ENCODE peak calls at places on chromosomes 7 and 10, in seven cellular contexts. O is HCT116, E is HL-60, Y is A549, H is GM23338, B is Panc1, G is GM12878. R is an unnamed sample.

GRCh38 chr10:61642692-61643091 is 20.0 kb upstream of the CABCOCO1 start:
- DNase-seq in E (no peak), G (no peak), Y (no peak), O (no peak), H (no peak), B (no peak), R (no peak)

GRCh38 chr10:96642973-96643372 is 56.2 kb upstream of the TM9SF3 start:
- DNase-seq in G (no peak), H (peak), B (peak), E (no peak), Y (peak), O (peak), R (peak)

GRCh38 chr10:987635-987905 is 664 bp upstream of the GTPBP4 start:
- DNase-seq in E (no peak), O (no peak), Y (no peak), H (peak), G (no peak), B (no peak), R (no peak)

GRCh38 chr10:43386549-43386948 is 15.1 kb downstream of the FXYD4 start:
- DNase-seq in B (no peak), G (no peak), H (no peak), E (peak), Y (no peak), O (no peak), R (no peak)

GRCh38 chr7:116588641-116589594 is 64.1 kb downstream of the CAV1 start:
- DNase-seq in G (no peak), E (no peak), Y (peak), O (peak), H (peak), B (peak), R (peak)

GRCh38 chr10:100307716-100308115 is 21.2 kb upstream of the BLOC1S2 start:
- DNase-seq in B (no peak), H (no peak), O (no peak), G (no peak), Y (no peak), E (no peak), R (no peak)

GRCh38 chr7:157477550-157478212 is 140.9 kb downstream of the DNAJB6 start:
- DNase-seq in H (no peak), B (no peak), O (no peak), E (no peak), G (no peak), Y (no peak), R (no peak)

GRCh38 chr7:115356139-115356746 is 434.3 kb downstream of the MDFIC start:
- DNase-seq in Y (peak), E (no peak), O (peak), H (peak), B (no peak), G (no peak), R (peak)

GRCh38 chr10:131774618-131775443 is 126.0 kb upstream of the PPP2R2D start:
- DNase-seq in Y (no peak), H (no peak), E (no peak), B (no peak), G (no peak), O (no peak), R (no peak)

GRCh38 chr10:125599194-125599593 is 83.8 kb downstream of the TEX36 start:
- DNase-seq in B (no peak), H (no peak), E (no peak), G (no peak), O (no peak), Y (no peak), R (no peak)

GRCh38 chr7:44581426-44581906 is 565 bp downstream of the TMED4 start:
- DNase-seq in Y (peak), E (no peak), O (no peak), G (no peak), H (peak), B (no peak), R (no peak)

GRCh38 chr10:103739039-103739764 is 116.2 kb downstream of the SH3PXD2A start:
- DNase-seq in H (peak), E (no peak), O (no peak), B (no peak), Y (no peak), G (no peak), R (no peak)

GRCh38 chr7:5699951-5700384 is 81.5 kb downstream of the RNF216 start:
- DNase-seq in E (no peak), H (peak), O (no peak), G (peak), B (no peak), Y (no peak), R (no peak)

GRCh38 chr7:129828989-129829676 is 123.6 kb downstream of the UBE2H start:
- DNase-seq in H (peak), E (no peak), Y (no peak), B (no peak), O (no peak), G (no peak), R (no peak)
- TF ChIP-seq REST in H (no peak), E (no peak), Y (no peak), B (no peak), O (no peak), G (no peak), R (no peak)

DNA sequence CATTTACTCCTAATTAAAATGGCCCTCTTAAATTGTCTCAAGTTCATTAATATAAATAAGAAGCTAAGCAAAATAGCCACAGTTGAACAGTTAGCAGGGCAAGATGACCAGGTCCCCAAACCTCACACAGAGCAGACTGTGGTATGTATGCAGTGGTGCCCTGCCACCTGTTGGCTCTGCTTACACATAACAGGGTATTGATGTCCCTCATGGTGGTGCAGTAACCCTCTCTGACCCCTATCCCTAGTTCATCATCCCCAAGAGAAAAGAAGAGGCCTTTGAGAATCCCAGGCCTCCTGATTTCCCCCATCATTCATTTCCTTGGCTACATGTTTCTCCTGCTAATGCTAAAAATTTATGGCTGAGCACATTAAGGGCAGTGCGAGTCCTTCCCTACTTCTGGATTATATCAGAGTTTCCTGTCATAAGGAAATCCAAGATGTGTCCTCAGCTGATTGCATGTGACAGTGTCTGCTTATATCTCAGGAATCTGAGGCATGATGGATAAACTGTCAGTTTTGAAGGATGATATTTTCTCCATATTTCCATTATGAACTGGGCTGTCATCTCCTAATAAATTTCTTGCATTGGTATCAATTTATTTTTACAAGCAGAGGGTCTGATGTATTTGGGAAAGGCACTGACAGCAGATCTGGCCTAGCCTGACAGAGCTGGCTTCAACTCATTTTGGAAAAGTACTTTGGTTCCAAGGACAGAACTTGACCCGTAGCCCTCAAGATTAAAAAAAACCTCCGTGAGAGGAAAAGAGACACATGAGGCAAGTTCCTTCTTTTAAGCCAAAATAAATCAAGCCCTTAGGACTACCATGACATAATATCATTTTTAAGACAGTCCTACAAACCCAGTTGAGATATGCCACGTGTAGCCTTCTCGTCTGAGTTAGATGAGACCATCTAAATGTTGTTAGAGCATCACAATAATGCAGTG is 880.6 kb downstream of the LRMDA start:
- DNase-seq in H (peak), B (no peak), E (peak), G (no peak), O (peak), Y (peak), R (peak)
- TF ChIP-seq REST in H (no peak), B (no peak), E (no peak), G (no peak), O (no peak), Y (no peak), R (no peak)

GRCh38 chr7:133742709-133743538 is 384.2 kb upstream of the LRGUK start:
- DNase-seq in Y (peak), O (no peak), B (peak), H (peak), E (no peak), G (no peak), R (no peak)
- TF ChIP-seq REST in Y (no peak), O (no peak), B (no peak), H (no peak), E (no peak), G (no peak), R (no peak)

GRCh38 chr7:70728873-70729552 is 402.9 kb upstream of the GALNT17 start:
- DNase-seq in G (no peak), O (no peak), B (no peak), H (peak), E (no peak), Y (no peak), R (no peak)
- TF ChIP-seq REST in G (no peak), O (no peak), B (no peak), H (no peak), E (no peak), Y (no peak), R (no peak)

GRCh38 chr10:3963191-3963673 is 178.2 kb upstream of the KLF6 start:
- DNase-seq in G (no peak), H (no peak), E (no peak), O (no peak), Y (peak), B (no peak), R (no peak)
- TF ChIP-seq REST in G (no peak), H (no peak), E (no peak), O (no peak), Y (no peak), B (no peak), R (no peak)

GRCh38 chr10:109386921-109387320 is 536.4 kb downstream of the XPNPEP1 start:
- DNase-seq in E (no peak), G (no peak), O (no peak), H (no peak), B (no peak), Y (no peak), R (no peak)

DNA sequence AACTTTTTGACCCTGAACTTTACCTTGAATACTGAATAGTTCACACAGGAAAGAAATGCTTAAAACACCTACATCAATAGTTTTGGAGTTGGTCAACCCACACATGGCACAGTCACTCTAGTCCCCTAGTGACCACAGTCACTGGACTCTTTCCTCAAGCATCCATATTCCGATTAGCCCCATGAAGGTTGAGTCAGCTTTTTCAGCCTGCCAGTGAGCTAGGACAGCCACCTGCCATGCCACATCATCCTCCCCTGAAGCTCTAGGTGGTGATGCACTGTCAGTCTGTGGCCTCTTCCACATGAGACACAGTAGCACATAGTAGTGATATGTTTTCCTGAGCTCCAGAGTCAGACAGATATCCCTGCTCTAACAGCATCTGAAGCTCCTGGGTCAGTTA is 537.2 kb downstream of the XPNPEP1 start:
- DNase-seq in O (no peak), H (no peak), B (no peak), Y (no peak), E (no peak), G (no peak), R (no peak)
- TF ChIP-seq REST in O (no peak), H (no peak), B (no peak), Y (no peak), E (no peak), G (no peak), R (no peak)

GRCh38 chr10:24344279-24344678 is 135.3 kb downstream of the KIAA1217 start:
- DNase-seq in O (no peak), B (no peak), G (no peak), Y (no peak), E (no peak), H (no peak), R (peak)
- TF ChIP-seq REST in O (no peak), B (no peak), G (no peak), Y (no peak), E (no peak), H (no peak), R (no peak)

DNA sequence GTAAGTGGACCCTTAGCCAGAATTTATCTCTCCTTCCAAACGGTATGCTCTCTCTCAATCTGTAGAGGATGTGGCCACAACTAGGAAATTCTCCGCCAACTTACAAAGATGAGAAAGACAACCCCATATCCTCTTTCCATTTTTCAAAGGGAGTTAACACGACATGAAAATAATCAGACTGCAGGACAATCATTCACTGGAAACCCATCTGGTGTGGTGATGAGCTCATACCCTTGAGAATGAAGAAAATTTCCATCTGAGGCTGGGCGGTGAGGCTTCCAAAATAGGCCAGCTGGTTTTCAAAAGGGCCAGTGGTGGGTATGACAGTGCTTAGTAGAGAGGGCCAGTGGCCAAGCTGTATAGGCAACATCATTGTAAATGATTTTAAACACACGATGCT is 369.6 kb downstream of the FRMD4A start:
- DNase-seq in Y (no peak), G (no peak), O (no peak), H (no peak), E (no peak), B (no peak), R (no peak)
- TF ChIP-seq REST in Y (no peak), G (no peak), O (no peak), H (no peak), E (no peak), B (no peak), R (no peak)

GRCh38 chr7:31121641-31122040 is 69.5 kb downstream of the ADCYAP1R1 start:
- DNase-seq in H (no peak), B (no peak), Y (no peak), E (no peak), G (no peak), O (no peak), R (no peak)

GRCh38 chr7:31122649-31123058 is 70.5 kb downstream of the ADCYAP1R1 start:
- DNase-seq in B (peak), E (peak), G (no peak), H (peak), O (peak), Y (peak), R (peak)

GRCh38 chr7:31125171-31125570 is 73.1 kb downstream of the ADCYAP1R1 start:
- DNase-seq in H (no peak), O (no peak), E (no peak), B (no peak), G (no peak), Y (no peak), R (no peak)

GRCh38 chr7:31123317-31123716 is 71.2 kb downstream of the ADCYAP1R1 start:
- DNase-seq in Y (no peak), G (no peak), E (no peak), O (no peak), B (no peak), H (no peak), R (no peak)

GRCh38 chr7:31123726-31124125 is 71.6 kb downstream of the ADCYAP1R1 start:
- DNase-seq in Y (no peak), B (no peak), G (no peak), H (no peak), O (no peak), E (no peak), R (no peak)
- TF ChIP-seq REST in Y (no peak), B (no peak), G (no peak), H (no peak), O (no peak), E (no peak), R (no peak)

R was measured in HepG2.